ENCODE peak calls at places on chromosome 4, in nine cellular contexts. S is H4, X is G401, A is activated T-helper 1 cell treated with Interleukin-2 at 50 U/mL for 16 hours, M is GM23338, I is anterior cingulate cortex, C is AG20443, F is Kasumi-1, H is NCI-H526. L is an unnamed sample.

GRCh38 chr4:94076498-94076897 is 131.2 kb upstream of the SMARCAD1 start:
- DNase-seq in H (no peak), X (no peak), S (no peak), M (peak), I (no peak), A (no peak), F (no peak), C (no peak), L (no peak)

GRCh38 chr4:153126137-153126536 is 78.1 kb upstream of the TRIM2 start:
- DNase-seq in F (no peak), C (no peak), H (no peak), S (no peak), X (no peak), A (no peak), M (no peak), I (no peak), L (no peak)

GRCh38 chr4:2755821-2756690 is at the start of gene TNIP2:
- DNase-seq in I (peak), F (peak), C (peak), X (peak), S (peak), H (peak), M (peak), A (peak), L (peak)

GRCh38 chr4:184248216-184248615 is 30.5 kb upstream of the ENPP6 start:
- DNase-seq in I (no peak), H (no peak), F (no peak), C (no peak), X (no peak), A (no peak), M (no peak), S (no peak), L (no peak)

GRCh38 chr4:71713611-71714203 is 70.2 kb downstream of the GC start:
- DNase-seq in A (no peak), M (peak), X (peak), I (no peak), S (peak), C (peak), F (peak), H (no peak), L (peak)

GRCh38 chr4:81039351-81040174 is 9.1 kb downstream of the BMP3 start:
- DNase-seq in S (no peak), M (peak), F (no peak), H (no peak), A (no peak), X (no peak), I (no peak), C (no peak), L (no peak)

GRCh38 chr4:153159016-153159415 is 45.2 kb upstream of the TRIM2 start:
- DNase-seq in H (no peak), C (no peak), S (no peak), X (no peak), F (peak), M (no peak), I (no peak), A (no peak), L (no peak)

GRCh38 chr4:105196523-105197145 is 50.0 kb downstream of the TET2 start:
- DNase-seq in C (no peak), I (no peak), H (no peak), M (peak), X (no peak), A (no peak), F (peak), S (no peak), L (no peak)

GRCh38 chr4:6885953-6886557 is 23.6 kb upstream of the TBC1D14 start:
- DNase-seq in M (peak), C (peak), A (no peak), I (peak), S (no peak), F (peak), H (peak), X (peak), L (peak)

GRCh38 chr4:75598390-75598789 is 31.9 kb downstream of the CDKL2 start:
- DNase-seq in I (no peak), C (peak), M (peak), X (no peak), A (no peak), H (no peak), S (peak), F (no peak), L (no peak)

GRCh38 chr4:156347412-156348075 is 393.9 kb upstream of the CTSO start:
- DNase-seq in C (peak), A (no peak), M (peak), I (no peak), H (no peak), F (no peak), X (no peak), S (no peak), L (no peak)

GRCh38 chr4:24105183-24106039 is 215.6 kb upstream of the PPARGC1A start:
- DNase-seq in M (no peak), C (peak), F (no peak), A (no peak), X (no peak), I (no peak), H (no peak), S (peak), L (no peak)

GRCh38 chr4:118834960-118835895 is 698 bp downstream of the SEC24D start:
- DNase-seq in F (peak), I (peak), M (peak), S (peak), H (no peak), X (peak), C (peak), A (peak), L (peak)

GRCh38 chr4:125313497-125313896 is 1.3 kb upstream of the FAT4 start:
- DNase-seq in A (no peak), H (peak), X (peak), C (peak), I (peak), S (peak), F (peak), M (peak), L (peak)

GRCh38 chr4:1293981-1294380 is 4.3 kb downstream of the MAEA start:
- DNase-seq in C (no peak), X (no peak), F (no peak), H (no peak), M (no peak), S (no peak), A (no peak), I (no peak), L (no peak)

GRCh38 chr4:184459413-184459812 is 14.9 kb downstream of the IRF2 start:
- DNase-seq in H (no peak), X (no peak), M (no peak), F (no peak), A (no peak), C (peak), S (no peak), I (no peak), L (no peak)

GRCh38 chr4:141636771-141637460 is 533 bp downstream of the IL15 start:
- DNase-seq in S (peak), A (peak), M (peak), X (no peak), C (peak), F (peak), I (no peak), H (no peak), L (no peak)

GRCh38 chr4:93409035-93409434 is 419.5 kb upstream of the ATOH1 start:
- DNase-seq in F (peak), X (no peak), S (peak), I (no peak), H (no peak), A (no peak), M (peak), C (no peak), L (no peak)

GRCh38 chr4:1385373-1386340 is 20.6 kb downstream of the NKX1-1 start:
- DNase-seq in H (no peak), S (no peak), M (no peak), A (no peak), I (no peak), X (no peak), F (no peak), C (no peak), L (no peak)

GRCh38 chr4:19547463-19547862 is 704.2 kb upstream of the SLIT2 start:
- DNase-seq in I (no peak), C (no peak), F (no peak), A (no peak), H (no peak), X (no peak), M (no peak), S (no peak), L (no peak)

GRCh38 chr4:67106846-67107467 is 438.3 kb downstream of the CENPC start:
- DNase-seq in I (no peak), C (no peak), H (no peak), S (no peak), A (no peak), X (peak), F (no peak), M (no peak), L (no peak)

GRCh38 chr4:81429607-81430006 is 42.1 kb downstream of the RASGEF1B start:
- DNase-seq in S (no peak), H (no peak), A (no peak), C (no peak), F (no peak), X (no peak), I (no peak), M (no peak), L (no peak)

GRCh38 chr4:41203169-41203568 is 11.2 kb downstream of the APBB2 start:
- DNase-seq in M (no peak), A (no peak), F (no peak), S (no peak), I (no peak), C (no peak), X (no peak), H (no peak), L (no peak)

GRCh38 chr4:184255361-184255760 is 37.7 kb upstream of the ENPP6 start:
- DNase-seq in X (peak), F (no peak), M (no peak), H (no peak), C (no peak), S (no peak), I (peak), A (no peak), L (peak)

GRCh38 chr4:101009471-101009870 is 337.9 kb downstream of the PPP3CA start:
- DNase-seq in M (no peak), H (no peak), F (no peak), S (no peak), I (no peak), X (no peak), A (no peak), C (peak), L (no peak)

GRCh38 chr4:69060651-69061308 is 35.5 kb upstream of the UGT2B7 start:
- DNase-seq in S (no peak), F (no peak), A (no peak), M (peak), I (no peak), H (peak), X (no peak), C (no peak), L (no peak)

GRCh38 chr4:133131829-133132485 is 17.1 kb upstream of the PCDH10 start:
- DNase-seq in A (no peak), S (no peak), I (no peak), F (no peak), M (peak), H (no peak), C (no peak), X (no peak), L (no peak)

GRCh38 chr4:173489514-173489913 is 40.5 kb downstream of the HAND2 start:
- DNase-seq in C (no peak), H (no peak), M (no peak), S (peak), A (no peak), F (no peak), I (no peak), X (no peak), L (no peak)

GRCh38 chr4:32196950-32197688 is 1477.0 kb downstream of the PCDH7 start:
- DNase-seq in F (no peak), I (no peak), M (no peak), C (no peak), A (no peak), S (peak), X (no peak), H (no peak), L (no peak)

GRCh38 chr4:141686929-141687328 is 50.5 kb downstream of the IL15 start:
- DNase-seq in H (no peak), F (no peak), C (no peak), A (no peak), X (no peak), S (no peak), I (no peak), M (no peak), L (no peak)

GRCh38 chr4:80371046-80371445 is 35.5 kb downstream of the CFAP299 start:
- DNase-seq in M (peak), X (no peak), F (no peak), H (no peak), S (no peak), A (no peak), C (no peak), I (no peak), L (no peak)

GRCh38 chr4:74873545-74874295 is 59.2 kb upstream of the PARM1 start:
- DNase-seq in A (no peak), F (no peak), X (no peak), I (no peak), H (no peak), C (no peak), S (no peak), M (no peak), L (no peak)

L was measured in midbrain.